ENCODE peak calls at places on chromosomes 5 and 9, in five cellular contexts. One of them, this sample, is unnamed.

GRCh38 chr5:72107874-72108199 is 562 bp downstream of the MAP1B start:
- DNase-seq in left ventricle myocardium inferior: no peak
- DNase-seq in BJ: no peak
- DNase-seq in esophagus squamous epithelium: no peak
- DNase-seq in lung: no peak
- DNase-seq in this sample: peak; percentile 14

GRCh38 chr5:76371955-76372319 is 31.1 kb upstream of the IQGAP2 start:
- DNase-seq in BJ: no peak
- DNase-seq in esophagus squamous epithelium: no peak
- DNase-seq in left ventricle myocardium inferior: no peak
- DNase-seq in lung: no peak
- DNase-seq in this sample: no peak

GRCh38 chr9:72592501-72593403 is 71.3 kb downstream of the TMC1 start:
- DNase-seq in esophagus squamous epithelium: no peak
- DNase-seq in lung: no peak
- DNase-seq in left ventricle myocardium inferior: no peak
- DNase-seq in BJ: no peak
- DNase-seq in this sample: peak; percentile 30

GRCh38 chr9:80320916-80321315 is 749.2 kb downstream of the TLE4 start:
- DNase-seq in BJ: no peak
- DNase-seq in esophagus squamous epithelium: no peak
- DNase-seq in lung: no peak
- DNase-seq in left ventricle myocardium inferior: no peak
- DNase-seq in this sample: no peak

GRCh38 chr9:117462926-117463325 is 48.1 kb upstream of the ASTN2 start:
- DNase-seq in lung: no peak
- DNase-seq in BJ: no peak
- DNase-seq in left ventricle myocardium inferior: no peak
- DNase-seq in esophagus squamous epithelium: no peak
- DNase-seq in this sample: no peak

GRCh38 chr9:94173632-94174031 is 85.5 kb upstream of the ZNF169 start:
- DNase-seq in lung: no peak
- DNase-seq in BJ: no peak
- DNase-seq in esophagus squamous epithelium: no peak
- DNase-seq in left ventricle myocardium inferior: no peak
- DNase-seq in this sample: no peak

GRCh38 chr9:99040254-99040653 is 64.7 kb upstream of the TGFBR1 start:
- DNase-seq in BJ: no peak
- DNase-seq in esophagus squamous epithelium: no peak
- DNase-seq in left ventricle myocardium inferior: no peak
- DNase-seq in lung: no peak
- DNase-seq in this sample: no peak

GRCh38 chr5:124979174-124979573 is 232.7 kb upstream of the ZNF608 start:
- DNase-seq in lung: no peak
- DNase-seq in left ventricle myocardium inferior: no peak
- DNase-seq in BJ: no peak
- DNase-seq in esophagus squamous epithelium: no peak
- DNase-seq in this sample: no peak

GRCh38 chr5:143025971-143026370 is 255.8 kb downstream of the ARHGAP26 start:
- DNase-seq in esophagus squamous epithelium: no peak
- DNase-seq in left ventricle myocardium inferior: no peak
- DNase-seq in lung: no peak
- DNase-seq in BJ: no peak
- DNase-seq in this sample: no peak

GRCh38 chr5:173231381-173231766 is 3.6 kb downstream of the NKX2-5 start:
- DNase-seq in left ventricle myocardium inferior: no peak
- DNase-seq in lung: no peak
- DNase-seq in BJ: no peak
- DNase-seq in esophagus squamous epithelium: no peak
- DNase-seq in this sample: no peak

GRCh38 chr5:103393131-103393754 is 134.7 kb downstream of the MACIR start:
- DNase-seq in esophagus squamous epithelium: no peak
- DNase-seq in BJ: peak; percentile 37
- DNase-seq in lung: no peak
- DNase-seq in left ventricle myocardium inferior: peak; percentile 16
- DNase-seq in this sample: no peak

GRCh38 chr9:116555102-116555501 is 132.0 kb upstream of the TRIM32 start:
- DNase-seq in BJ: no peak
- DNase-seq in esophagus squamous epithelium: no peak
- DNase-seq in lung: no peak
- DNase-seq in left ventricle myocardium inferior: peak; percentile 51
- DNase-seq in this sample: peak; percentile 27

GRCh38 chr9:18890372-18890771 is 142.6 kb downstream of the SAXO1 start:
- DNase-seq in BJ: no peak
- DNase-seq in esophagus squamous epithelium: no peak
- DNase-seq in lung: no peak
- DNase-seq in left ventricle myocardium inferior: no peak
- DNase-seq in this sample: no peak

GRCh38 chr5:173326501-173326960 is 1.7 kb downstream of the STC2 start:
- DNase-seq in esophagus squamous epithelium: no peak
- DNase-seq in left ventricle myocardium inferior: no peak
- DNase-seq in BJ: peak; percentile 71
- DNase-seq in lung: no peak
- DNase-seq in this sample: no peak

GRCh38 chr5:180208435-180209081 is 453 bp downstream of the RASGEF1C start:
- DNase-seq in left ventricle myocardium inferior: no peak
- DNase-seq in BJ: no peak
- DNase-seq in esophagus squamous epithelium: no peak
- DNase-seq in lung: no peak
- DNase-seq in this sample: no peak

GRCh38 chr5:33343661-33344327 is 97.0 kb upstream of the TARS1 start:
- DNase-seq in left ventricle myocardium inferior: no peak
- DNase-seq in lung: no peak
- DNase-seq in esophagus squamous epithelium: no peak
- DNase-seq in BJ: peak; percentile 66
- DNase-seq in this sample: no peak

GRCh38 chr9:98709968-98710965 is 1.5 kb upstream of the GABBR2 start:
- DNase-seq in esophagus squamous epithelium: no peak
- DNase-seq in lung: no peak
- DNase-seq in BJ: no peak
- DNase-seq in left ventricle myocardium inferior: no peak
- DNase-seq in this sample: no peak

GRCh38 chr5:127586811-127587210 is 62.1 kb upstream of the CTXN3 start:
- DNase-seq in left ventricle myocardium inferior: no peak
- DNase-seq in lung: no peak
- DNase-seq in esophagus squamous epithelium: no peak
- DNase-seq in BJ: no peak
- DNase-seq in this sample: no peak

GRCh38 chr5:117679046-117679445 is 1104.4 kb upstream of the SEMA6A start:
- DNase-seq in BJ: no peak
- DNase-seq in left ventricle myocardium inferior: no peak
- DNase-seq in lung: no peak
- DNase-seq in esophagus squamous epithelium: no peak
- DNase-seq in this sample: no peak

GRCh38 chr5:66306105-66306843 is 162.2 kb downstream of the SREK1 start:
- DNase-seq in left ventricle myocardium inferior: no peak
- DNase-seq in esophagus squamous epithelium: no peak
- DNase-seq in BJ: peak; percentile 4
- DNase-seq in lung: peak; percentile 66
- DNase-seq in this sample: no peak

GRCh38 chr5:53679261-53679660 is 118.8 kb downstream of the NDUFS4 start:
- DNase-seq in left ventricle myocardium inferior: no peak
- DNase-seq in lung: no peak
- DNase-seq in BJ: peak; percentile 1
- DNase-seq in esophagus squamous epithelium: no peak
- DNase-seq in this sample: no peak

GRCh38 chr9:111759762-111760639 is 34.7 kb downstream of the SHOC1 start:
- DNase-seq in left ventricle myocardium inferior: no peak
- DNase-seq in lung: peak; percentile 42
- DNase-seq in BJ: peak; percentile 63
- DNase-seq in esophagus squamous epithelium: no peak
- DNase-seq in this sample: peak; percentile 72

GRCh38 chr9:126464694-126465441 is 138.2 kb downstream of the MVB12B start:
- DNase-seq in left ventricle myocardium inferior: no peak
- DNase-seq in esophagus squamous epithelium: no peak
- DNase-seq in lung: no peak
- DNase-seq in BJ: no peak
- DNase-seq in this sample: no peak

GRCh38 chr9:133737071-133737773 is 930 bp downstream of the SARDH start:
- DNase-seq in left ventricle myocardium inferior: no peak
- DNase-seq in BJ: no peak
- DNase-seq in esophagus squamous epithelium: no peak
- DNase-seq in lung: no peak
- DNase-seq in this sample: no peak
- H3K27me3 ChIP-seq in left ventricle myocardium inferior: peaks cover 85% of the 10 kb centered on the region
- H3K27me3 ChIP-seq in BJ: peaks cover 2% of the 10 kb centered on the region
- H3K27me3 ChIP-seq in esophagus squamous epithelium: no peaks in the 10 kb centered on the region
- H3K27me3 ChIP-seq in lung: no peaks in the 10 kb centered on the region
- H3K27me3 ChIP-seq in this sample: no peaks in the 10 kb centered on the region

GRCh38 chr5:3122985-3123762 is 371.7 kb upstream of the IRX2 start:
- DNase-seq in esophagus squamous epithelium: no peak
- DNase-seq in lung: no peak
- DNase-seq in left ventricle myocardium inferior: no peak
- DNase-seq in BJ: no peak
- DNase-seq in this sample: no peak

GRCh38 chr5:3123763-3124157 is 372.3 kb upstream of the IRX2 start:
- DNase-seq in lung: no peak
- DNase-seq in left ventricle myocardium inferior: no peak
- DNase-seq in BJ: no peak
- DNase-seq in esophagus squamous epithelium: no peak
- DNase-seq in this sample: no peak

GRCh38 chr5:3122216-3122615 is 370.7 kb upstream of the IRX2 start:
- DNase-seq in BJ: no peak
- DNase-seq in esophagus squamous epithelium: no peak
- DNase-seq in left ventricle myocardium inferior: no peak
- DNase-seq in lung: no peak
- DNase-seq in this sample: no peak

GRCh38 chr5:3120013-3120412 is 368.5 kb upstream of the IRX2 start:
- DNase-seq in lung: no peak
- DNase-seq in left ventricle myocardium inferior: no peak
- DNase-seq in esophagus squamous epithelium: no peak
- DNase-seq in BJ: no peak
- DNase-seq in this sample: no peak

DNA sequence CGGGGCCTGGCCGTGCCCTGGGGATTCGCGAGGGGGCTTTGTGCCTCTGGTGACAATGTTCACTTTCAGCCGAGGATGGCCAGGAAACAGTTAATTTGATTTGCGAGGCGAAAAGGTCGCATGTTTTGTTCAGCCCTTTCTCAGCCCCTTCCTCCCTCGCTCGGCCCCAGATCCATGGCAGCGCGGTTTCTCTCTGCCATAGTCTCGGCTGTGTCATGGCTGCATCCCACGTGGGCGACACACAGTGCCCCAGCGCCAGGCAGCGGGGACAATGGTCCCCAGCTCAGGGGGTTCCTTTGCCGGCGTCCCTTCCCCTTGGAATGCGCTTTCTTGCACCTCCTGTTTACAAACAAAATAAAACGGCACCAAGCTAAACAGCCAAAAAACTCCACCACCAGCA is 370.3 kb upstream of the IRX2 start:
- DNase-seq in esophagus squamous epithelium: no peak
- DNase-seq in left ventricle myocardium inferior: no peak
- DNase-seq in lung: no peak
- DNase-seq in BJ: no peak
- DNase-seq in this sample: no peak
- H3K27me3 ChIP-seq in esophagus squamous epithelium: no peaks in the 10 kb centered on the region
- H3K27me3 ChIP-seq in left ventricle myocardium inferior: peaks cover 74% of the 10 kb centered on the region
- H3K27me3 ChIP-seq in lung: no peaks in the 10 kb centered on the region
- H3K27me3 ChIP-seq in BJ: no peaks in the 10 kb centered on the region
- H3K27me3 ChIP-seq in this sample: peaks cover 45% of the 10 kb centered on the region

GRCh38 chr9:21802418-21803000 is at the start of gene MTAP:
- DNase-seq in lung: peak; percentile 93
- DNase-seq in esophagus squamous epithelium: peak; percentile 37
- DNase-seq in BJ: peak; percentile 70
- DNase-seq in left ventricle myocardium inferior: peak; percentile 92
- DNase-seq in this sample: peak; percentile 94

GRCh38 chr9:21795483-21795882 is 7.0 kb upstream of the MTAP start:
- DNase-seq in lung: no peak
- DNase-seq in BJ: no peak
- DNase-seq in esophagus squamous epithelium: no peak
- DNase-seq in left ventricle myocardium inferior: no peak
- DNase-seq in this sample: no peak

GRCh38 chr9:21800931-21801682 is 1.3 kb upstream of the MTAP start:
- DNase-seq in BJ: no peak
- DNase-seq in left ventricle myocardium inferior: no peak
- DNase-seq in esophagus squamous epithelium: no peak
- DNase-seq in lung: no peak
- DNase-seq in this sample: no peak

GRCh38 chr9:21801683-21802417 is 586 bp upstream of the MTAP start:
- DNase-seq in BJ: no peak
- DNase-seq in left ventricle myocardium inferior: peak; percentile 73
- DNase-seq in lung: peak; percentile 78
- DNase-seq in esophagus squamous epithelium: peak; percentile 21
- DNase-seq in this sample: peak; percentile 69

DNA sequence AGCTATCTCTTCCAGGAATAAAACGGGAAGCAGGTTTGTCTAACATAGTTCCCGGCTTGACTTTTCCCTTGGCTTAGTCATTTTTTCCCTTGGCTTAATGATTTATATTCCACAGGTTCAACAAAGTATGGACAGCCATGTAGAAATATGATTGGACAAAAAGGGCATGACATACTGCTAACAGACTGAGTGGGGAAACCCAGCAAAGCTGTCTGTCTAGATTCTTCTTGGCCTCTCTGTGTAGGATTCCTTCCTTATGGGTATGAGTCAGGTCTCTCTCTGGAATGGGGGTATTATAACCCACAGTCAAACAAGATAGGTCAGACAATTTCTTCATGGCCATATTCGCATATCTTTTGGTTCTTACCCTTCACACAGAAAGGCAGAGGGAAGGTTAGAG is 5.7 kb upstream of the MTAP start:
- DNase-seq in BJ: no peak
- DNase-seq in left ventricle myocardium inferior: no peak
- DNase-seq in esophagus squamous epithelium: no peak
- DNase-seq in lung: no peak
- DNase-seq in this sample: no peak
- H3K27me3 ChIP-seq in BJ: no peaks in the 10 kb centered on the region
- H3K27me3 ChIP-seq in left ventricle myocardium inferior: peaks cover 64% of the 10 kb centered on the region
- H3K27me3 ChIP-seq in esophagus squamous epithelium: no peaks in the 10 kb centered on the region
- H3K27me3 ChIP-seq in lung: no peaks in the 10 kb centered on the region
- H3K27me3 ChIP-seq in this sample: peaks cover 43% of the 10 kb centered on the region

GRCh38 chr9:132587484-132587858 is 5.1 kb downstream of the BARHL1 start:
- DNase-seq in BJ: no peak
- DNase-seq in esophagus squamous epithelium: no peak
- DNase-seq in left ventricle myocardium inferior: no peak
- DNase-seq in lung: no peak
- DNase-seq in this sample: no peak

GRCh38 chr9:132589148-132590036 is 7.0 kb downstream of the BARHL1 start:
- DNase-seq in esophagus squamous epithelium: no peak
- DNase-seq in lung: no peak
- DNase-seq in BJ: no peak
- DNase-seq in left ventricle myocardium inferior: no peak
- DNase-seq in this sample: no peak

GRCh38 chr9:132588501-132589147 is 6.2 kb downstream of the BARHL1 start:
- DNase-seq in esophagus squamous epithelium: no peak
- DNase-seq in left ventricle myocardium inferior: no peak
- DNase-seq in lung: no peak
- DNase-seq in BJ: no peak
- DNase-seq in this sample: no peak

GRCh38 chr9:132586830-132587483 is 4.6 kb downstream of the BARHL1 start:
- DNase-seq in lung: no peak
- DNase-seq in left ventricle myocardium inferior: no peak
- DNase-seq in BJ: no peak
- DNase-seq in esophagus squamous epithelium: no peak
- DNase-seq in this sample: no peak

GRCh38 chr9:132588098-132588497 is 5.7 kb downstream of the BARHL1 start:
- DNase-seq in left ventricle myocardium inferior: no peak
- DNase-seq in esophagus squamous epithelium: no peak
- DNase-seq in lung: no peak
- DNase-seq in BJ: no peak
- DNase-seq in this sample: no peak
- H3K27me3 ChIP-seq in left ventricle myocardium inferior: peaks cover 98% of the 10 kb centered on the region
- H3K27me3 ChIP-seq in esophagus squamous epithelium: peaks cover 54% of the 10 kb centered on the region
- H3K27me3 ChIP-seq in lung: peaks cover 27% of the 10 kb centered on the region
- H3K27me3 ChIP-seq in BJ: peaks cover 79% of the 10 kb centered on the region
- H3K27me3 ChIP-seq in this sample: peaks cover 95% of the 10 kb centered on the region

This sample was measured in heart right ventricle.